ENCODE peak calls at places on chromosomes 7 and 10, in four cellular contexts. S is Calu3, C is progenitor cell of endocrine pancreas, I is endothelial cell. A is an unnamed sample.

GRCh38 chr10:1281402-1281782 is 225.2 kb downstream of the WDR37 start:
- DNase-seq in S (no peak), C (no peak), I (no peak), A (no peak)

GRCh38 chr10:78000206-78000605 is 29.1 kb downstream of the POLR3A start:
- DNase-seq in S (no peak), C (no peak), I (no peak), A (no peak)

GRCh38 chr10:16011548-16011947 is 151.2 kb upstream of the MINDY3 start:
- DNase-seq in S (no peak), C (no peak), I (no peak), A (no peak)

GRCh38 chr10:71223365-71224058 is 11.1 kb downstream of the UNC5B start:
- DNase-seq in S (no peak), C (no peak), I (no peak), A (no peak)

GRCh38 chr7:130695840-130696239 is 9.5 kb upstream of the TSGA13 start:
- DNase-seq in S (peak), C (no peak), I (no peak), A (no peak)

GRCh38 chr7:75892634-75893272 is 13.9 kb downstream of the RHBDD2 start:
- DNase-seq in S (peak), C (no peak), I (no peak), A (no peak)

GRCh38 chr10:128859738-128860386 is 607.2 kb upstream of the MGMT start:
- DNase-seq in S (peak), C (no peak), I (peak), A (no peak)

GRCh38 chr7:42914009-42914725 is 2.3 kb upstream of the C7orf25 start:
- DNase-seq in S (no peak), C (no peak), I (no peak), A (no peak)

GRCh38 chr10:36676321-36677169 is 448.9 kb upstream of the ANKRD30A start:
- DNase-seq in S (no peak), C (no peak), I (no peak), A (no peak)

GRCh38 chr10:70053212-70053895 is 708 bp downstream of the MACROH2A2 start:
- DNase-seq in S (peak), C (peak), I (peak), A (no peak)

GRCh38 chr10:78203915-78204818 is 170.5 kb downstream of the RPS24 start:
- DNase-seq in S (peak), C (no peak), I (no peak), A (no peak)

GRCh38 chr7:2417981-2418481 is 14.6 kb downstream of the CHST12 start:
- DNase-seq in S (no peak), C (no peak), I (no peak), A (no peak)

GRCh38 chr7:116653204-116653603 is 18.8 kb upstream of the MET start:
- DNase-seq in S (peak), C (no peak), I (no peak), A (no peak)

GRCh38 chr10:6607187-6607586 is 27.1 kb upstream of the PRKCQ start:
- DNase-seq in S (no peak), C (no peak), I (no peak), A (no peak)

GRCh38 chr7:148950806-148951205 is 66.7 kb upstream of the EZH2 start:
- DNase-seq in S (no peak), C (no peak), I (no peak), A (no peak)

GRCh38 chr7:154892459-154892858 is 110.5 kb downstream of the PAXIP1 start:
- DNase-seq in S (no peak), C (no peak), I (no peak), A (no peak)

GRCh38 chr7:143054621-143055020 is 2.5 kb downstream of the OR6V1 start:
- DNase-seq in S (no peak), C (no peak), I (no peak), A (no peak)

GRCh38 chr10:80075781-80076180 is 2.7 kb upstream of the TMEM254 start:
- DNase-seq in S (no peak), C (no peak), I (no peak), A (no peak)

GRCh38 chr7:3201937-3202715 is 98.9 kb upstream of the SDK1 start:
- DNase-seq in S (no peak), C (no peak), I (no peak), A (no peak)

GRCh38 chr10:72875250-72876055 is 18.1 kb upstream of the OIT3 start:
- DNase-seq in S (peak), C (no peak), I (no peak), A (no peak)

GRCh38 chr10:15796098-15796759 is 64.1 kb downstream of the MINDY3 start:
- DNase-seq in S (no peak), C (no peak), I (no peak), A (no peak)

GRCh38 chr7:41161188-41161587 is 541.7 kb downstream of the INHBA start:
- DNase-seq in S (no peak), C (no peak), I (no peak), A (no peak)

GRCh38 chr10:79185796-79186374 is 117.1 kb downstream of the ZMIZ1 start:
- DNase-seq in S (peak), C (no peak), I (no peak), A (no peak)

GRCh38 chr7:68980011-68980410 is 618.3 kb upstream of the AUTS2 start:
- DNase-seq in S (no peak), C (no peak), I (no peak), A (no peak)

GRCh38 chr10:124712704-124713407 is 31.3 kb downstream of the FAM53B start:
- DNase-seq in S (no peak), C (no peak), I (no peak), A (no peak)

GRCh38 chr10:60798031-60798430 is 19.8 kb downstream of the CDK1 start:
- DNase-seq in S (peak), C (no peak), I (no peak), A (no peak)

GRCh38 chr10:107095125-107095524 is 69.4 kb downstream of the SORCS1 start:
- DNase-seq in S (no peak), C (no peak), I (no peak), A (no peak)

GRCh38 chr10:94138391-94138790 is 144.7 kb downstream of the PLCE1 start:
- DNase-seq in S (no peak), C (no peak), I (no peak), A (no peak)

GRCh38 chr10:90930070-90930837 is 9.4 kb upstream of the ANKRD1 start:
- DNase-seq in S (peak), C (no peak), I (no peak), A (no peak)

GRCh38 chr7:155276032-155276799 is 21.5 kb upstream of the INSIG1 start:
- DNase-seq in S (no peak), C (no peak), I (no peak), A (no peak)

GRCh38 chr7:128838981-128839731 is 8.9 kb downstream of the FLNC start:
- DNase-seq in S (no peak), C (no peak), I (no peak), A (no peak)

GRCh38 chr10:68594405-68594804 is 34.3 kb downstream of the TET1 start:
- DNase-seq in S (peak), C (no peak), I (no peak), A (no peak)

GRCh38 chr7:111789880-111790279 is 227.6 kb upstream of the IMMP2L start:
- DNase-seq in S (no peak), C (no peak), I (no peak), A (no peak)

GRCh38 chr10:73159038-73159648 is 8.7 kb downstream of the ECD start:
- DNase-seq in S (peak), C (peak), I (peak), A (peak)

GRCh38 chr10:132113206-132113605 is 47.5 kb downstream of the JAKMIP3 start:
- DNase-seq in S (no peak), C (no peak), I (no peak), A (peak)

GRCh38 chr7:2893411-2893861 is 49.3 kb upstream of the GNA12 start:
- DNase-seq in S (no peak), C (no peak), I (no peak), A (no peak)

GRCh38 chr7:44085549-44085948 is 3.2 kb upstream of the POLM start:
- DNase-seq in S (no peak), C (no peak), I (no peak), A (no peak)

GRCh38 chr10:88735661-88736060 is 24.2 kb upstream of the LIPN start:
- DNase-seq in S (no peak), C (no peak), I (no peak), A (no peak)

GRCh38 chr7:32204361-32205018 is 134.3 kb upstream of the PDE1C start:
- DNase-seq in S (peak), C (peak), I (peak), A (no peak)

GRCh38 chr7:24576171-24577052 is 3.2 kb downstream of the PALS2 start:
- DNase-seq in S (peak), C (no peak), I (peak), A (no peak)
- TF ChIP-seq CTCF in S (peak), C (peak), I (peak), A (no peak)

DNA sequence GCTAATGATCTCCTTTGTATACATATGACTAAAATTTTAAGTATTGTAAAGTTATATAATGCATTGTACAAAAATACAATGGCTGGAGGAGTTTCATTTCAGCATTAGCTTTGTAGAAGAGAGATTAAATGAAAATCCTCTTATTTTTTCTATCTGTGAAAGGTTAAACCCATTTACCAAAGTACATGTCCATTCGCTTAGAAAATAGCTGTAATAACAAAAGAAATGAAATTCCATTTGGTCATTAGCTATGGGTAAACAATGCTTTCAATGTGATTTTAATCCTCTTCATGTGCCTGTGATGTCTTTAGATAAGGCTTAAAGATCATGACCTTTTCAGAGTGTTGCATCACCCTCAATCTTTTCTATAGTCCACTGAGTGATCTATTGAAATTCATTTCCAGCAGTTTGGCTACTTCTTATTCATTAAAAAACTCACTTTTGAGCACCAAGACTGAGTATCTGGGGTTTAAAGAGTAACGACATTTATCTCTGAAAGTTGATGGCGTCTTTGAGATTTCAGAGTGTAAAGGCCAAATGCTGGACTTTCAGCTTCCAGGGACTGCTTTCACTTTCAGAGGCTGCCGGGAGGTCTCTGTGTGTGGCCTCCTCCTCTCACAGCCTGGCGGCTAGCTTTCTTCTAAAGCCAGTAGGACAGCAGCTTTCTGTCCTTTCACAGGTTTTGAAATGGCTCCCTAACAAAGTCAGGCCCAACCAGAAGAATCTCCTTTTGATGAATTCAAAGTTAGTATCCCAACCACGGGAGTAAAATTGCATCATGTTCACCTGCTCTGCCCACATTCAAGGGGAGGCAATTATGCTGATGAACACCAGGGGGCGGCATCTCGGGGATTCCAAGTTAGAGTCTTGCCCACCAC is 701.4 kb upstream of the COBL start:
- DNase-seq in S (peak), C (no peak), I (peak), A (no peak)
- TF ChIP-seq CTCF in S (peak), C (peak), I (peak), A (no peak)

GRCh38 chr7:81499262-81500116 is 270.4 kb downstream of the HGF start:
- DNase-seq in S (peak), C (no peak), I (peak), A (no peak)

GRCh38 chr7:81503771-81504170 is 266.1 kb downstream of the HGF start:
- DNase-seq in S (no peak), C (no peak), I (no peak), A (no peak)

GRCh38 chr7:81503321-81503720 is 266.5 kb downstream of the HGF start:
- DNase-seq in S (no peak), C (no peak), I (no peak), A (no peak)

GRCh38 chr7:81500631-81501030 is 269.2 kb downstream of the HGF start:
- DNase-seq in S (no peak), C (no peak), I (no peak), A (no peak)

DNA sequence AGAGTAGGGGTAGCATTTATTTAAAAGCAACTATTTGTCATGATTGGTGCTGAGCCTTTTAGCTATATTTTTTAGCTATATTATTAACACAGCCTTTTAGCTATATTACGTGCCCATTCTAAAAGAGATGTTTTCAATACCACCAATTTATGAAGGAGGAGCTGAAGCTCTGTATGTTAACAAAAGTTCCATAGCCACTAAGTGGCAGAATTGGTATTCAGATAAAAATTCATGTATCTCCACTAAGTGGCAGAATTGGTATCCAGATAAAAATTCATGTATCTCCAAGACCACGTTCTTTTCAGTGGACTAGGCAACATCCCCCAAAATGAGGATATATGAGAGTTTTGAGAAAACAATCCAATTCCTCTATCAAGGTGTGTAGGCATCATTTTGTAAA is 268.6 kb downstream of the HGF start:
- DNase-seq in S (no peak), C (no peak), I (no peak), A (no peak)
- TF ChIP-seq CTCF in S (no peak), C (no peak), I (no peak), A (no peak)

DNA sequence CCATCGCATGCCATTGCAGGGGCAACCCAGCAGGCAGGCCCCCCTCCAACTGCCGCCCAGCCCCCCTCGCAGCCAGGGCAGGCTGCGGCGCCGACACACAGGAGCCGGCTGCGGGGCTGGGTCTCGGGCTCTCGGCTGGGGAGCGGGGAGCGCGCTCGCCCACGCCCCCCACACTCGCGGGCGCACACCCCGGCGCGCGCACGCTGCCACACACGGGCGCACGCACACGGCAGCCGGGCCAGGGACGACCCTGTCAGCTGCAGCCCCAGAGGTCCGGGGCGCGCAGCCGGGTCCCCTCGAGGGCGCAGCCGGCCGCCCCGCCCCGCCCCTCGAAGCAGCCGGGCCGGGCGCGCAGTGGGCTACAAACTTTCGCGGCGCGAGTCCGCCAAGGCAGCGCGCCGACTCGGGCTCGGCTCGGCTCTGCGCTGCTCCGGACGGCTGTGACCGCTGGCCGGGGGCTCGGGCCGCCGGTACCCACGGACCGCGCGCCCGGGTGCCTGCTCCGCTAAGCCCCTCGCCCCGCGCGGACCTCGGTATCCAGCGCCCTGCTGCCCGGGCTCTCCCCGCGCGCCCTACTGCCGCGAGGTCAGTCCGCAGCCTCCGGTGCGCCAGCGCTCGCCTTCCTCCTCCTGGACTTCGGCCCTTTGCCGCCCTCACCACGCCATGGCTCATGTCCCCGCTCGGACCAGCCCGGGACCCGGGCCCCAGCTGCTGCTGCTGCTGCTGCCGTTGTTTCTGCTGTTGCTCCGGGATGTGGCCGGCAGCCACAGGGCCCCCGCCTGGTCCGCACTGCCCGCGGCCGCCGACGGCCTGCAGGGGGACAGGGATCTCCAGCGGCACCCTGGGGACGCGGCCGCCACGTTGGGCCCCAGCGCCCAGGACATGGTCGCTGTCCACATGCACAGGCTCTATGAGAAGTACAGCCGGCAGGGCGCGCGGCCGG is at the start of gene GDF10:
- DNase-seq in S (no peak), C (peak), I (peak), A (no peak)
- TF ChIP-seq CTCF in S (no peak), C (peak), I (no peak), A (no peak)

GRCh38 chr10:182441-183201 is 47.4 kb downstream of the ZMYND11 start:
- DNase-seq in S (no peak), C (no peak), I (no peak), A (no peak)
- TF ChIP-seq CTCF in S (no peak), C (no peak), I (no peak), A (no peak)

DNA sequence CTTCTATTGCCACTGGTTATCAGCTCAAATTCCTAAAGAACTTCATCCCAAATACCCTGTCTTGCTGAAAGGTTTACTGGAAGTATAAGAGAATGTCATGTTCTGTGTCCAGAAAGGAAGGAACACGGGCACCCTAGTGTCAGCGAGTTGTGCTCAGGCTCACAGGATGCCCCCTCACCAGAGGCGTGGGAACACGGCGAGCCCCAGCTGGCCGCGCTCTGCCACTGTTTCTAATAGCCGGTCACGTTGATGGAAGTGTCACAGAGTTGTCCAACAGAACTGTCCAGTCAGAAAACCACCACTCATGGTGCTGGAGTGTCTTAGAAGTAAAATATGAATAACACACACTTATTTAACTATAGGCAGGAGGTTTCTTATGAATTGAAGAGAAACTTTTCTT is 72.8 kb downstream of the FIGNL1 start:
- DNase-seq in S (no peak), C (no peak), I (no peak), A (no peak)
- TF ChIP-seq CTCF in S (no peak), C (no peak), I (no peak), A (no peak)

GRCh38 chr10:113297226-113297625 is 255.6 kb upstream of the HABP2 start:
- DNase-seq in S (peak), C (no peak), I (no peak), A (no peak)
- TF ChIP-seq CTCF in S (no peak), C (no peak), I (no peak), A (no peak)

GRCh38 chr7:82164813-82165212 is 278.8 kb downstream of the CACNA2D1 start:
- DNase-seq in S (no peak), C (no peak), I (no peak), A (no peak)
- TF ChIP-seq CTCF in S (no peak), C (no peak), I (no peak), A (no peak)

DNA sequence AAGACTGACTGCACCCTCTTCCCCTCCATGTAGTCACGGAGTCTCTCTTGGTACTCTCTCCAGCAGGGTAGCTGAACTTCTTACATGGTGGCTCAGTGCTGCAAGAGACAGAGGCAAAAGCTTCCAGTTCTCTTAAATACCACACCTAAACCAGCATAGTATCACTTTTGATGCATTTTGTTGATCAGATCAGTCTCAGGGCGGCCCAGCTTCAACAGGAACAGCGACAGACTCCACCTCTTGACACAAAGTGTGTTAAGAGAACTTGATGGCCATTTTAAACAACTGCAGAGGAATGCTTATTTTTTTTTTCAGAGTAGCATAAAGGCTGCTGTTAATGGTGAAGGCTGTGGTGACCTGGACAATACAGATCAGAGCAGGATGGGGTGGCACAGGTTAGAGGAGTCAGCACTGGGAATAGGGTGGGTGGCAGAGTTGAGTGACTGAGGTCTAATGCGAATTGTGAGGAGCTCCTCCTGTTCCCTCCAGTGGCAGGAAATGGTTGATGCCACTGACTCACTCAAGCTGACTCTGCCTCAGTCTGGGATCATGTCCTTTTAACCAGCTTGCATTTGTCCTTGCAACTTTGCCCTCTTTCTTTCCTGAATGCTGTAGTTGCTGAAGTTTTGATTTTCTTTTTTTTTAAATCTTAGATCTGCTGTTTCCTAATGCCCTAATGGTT is 17.3 kb downstream of the MGAM start:
- DNase-seq in S (no peak), C (no peak), I (no peak), A (no peak)
- TF ChIP-seq CTCF in S (no peak), C (no peak), I (no peak), A (no peak)

GRCh38 chr7:158043461-158044155 is 544.0 kb downstream of the PTPRN2 start:
- DNase-seq in S (no peak), C (no peak), I (no peak), A (no peak)
- TF ChIP-seq CTCF in S (no peak), C (no peak), I (no peak), A (no peak)